ENCODE peak calls at places on chromosome 4, in five cellular contexts. One of them, this sample, is unnamed.

GRCh38 chr4:7694256-7694775 is 245.3 kb downstream of the AFAP1 start:
- DNase-seq in fibroblast of lung: no peak
- DNase-seq in HCT116: no peak
- DNase-seq in K562: no peak
- DNase-seq in GM12878: no peak
- DNase-seq in this sample: no peak

GRCh38 chr4:159390648-159391047 is 287.8 kb downstream of the RAPGEF2 start:
- DNase-seq in K562: no peak
- DNase-seq in fibroblast of lung: peak; percentile 100
- DNase-seq in HCT116: peak; percentile 63
- DNase-seq in GM12878: no peak
- DNase-seq in this sample: no peak

GRCh38 chr4:137804906-137805511 is 272.7 kb upstream of the PCDH18 start:
- DNase-seq in fibroblast of lung: no peak
- DNase-seq in GM12878: no peak
- DNase-seq in K562: no peak
- DNase-seq in HCT116: no peak
- DNase-seq in this sample: no peak

GRCh38 chr4:6987566-6987920 is 55.6 kb upstream of the TADA2B start:
- DNase-seq in K562: no peak
- DNase-seq in HCT116: no peak
- DNase-seq in fibroblast of lung: peak; percentile 38
- DNase-seq in GM12878: no peak
- DNase-seq in this sample: no peak

GRCh38 chr4:174084542-174084941 is 198.9 kb downstream of the FBXO8 start:
- DNase-seq in GM12878: no peak
- DNase-seq in K562: no peak
- DNase-seq in HCT116: no peak
- DNase-seq in fibroblast of lung: no peak
- DNase-seq in this sample: no peak

GRCh38 chr4:14827111-14827510 is 175.2 kb upstream of the CPEB2 start:
- DNase-seq in fibroblast of lung: peak; percentile 16
- DNase-seq in HCT116: no peak
- DNase-seq in GM12878: no peak
- DNase-seq in K562: no peak
- DNase-seq in this sample: no peak

GRCh38 chr4:120829113-120829831 is 93.3 kb downstream of the PRDM5 start:
- DNase-seq in GM12878: no peak
- DNase-seq in K562: no peak
- DNase-seq in fibroblast of lung: no peak
- DNase-seq in HCT116: no peak
- DNase-seq in this sample: no peak

GRCh38 chr4:165684177-165684870 is 188.7 kb upstream of the TLL1 start:
- DNase-seq in K562: no peak
- DNase-seq in HCT116: no peak
- DNase-seq in fibroblast of lung: peak; percentile 89
- DNase-seq in GM12878: no peak
- DNase-seq in this sample: no peak

GRCh38 chr4:183118585-183118984 is 19.5 kb downstream of the WWC2 start:
- DNase-seq in fibroblast of lung: peak; percentile 98
- DNase-seq in K562: no peak
- DNase-seq in HCT116: no peak
- DNase-seq in GM12878: no peak
- DNase-seq in this sample: no peak

GRCh38 chr4:41212221-41213203 is 1.8 kb downstream of the APBB2 start:
- DNase-seq in GM12878: peak; percentile 70
- DNase-seq in K562: no peak
- DNase-seq in fibroblast of lung: peak; percentile 71
- DNase-seq in HCT116: no peak
- DNase-seq in this sample: no peak

GRCh38 chr4:92334716-92335350 is 31.1 kb downstream of the GRID2 start:
- DNase-seq in GM12878: no peak
- DNase-seq in HCT116: no peak
- DNase-seq in fibroblast of lung: peak; percentile 69
- DNase-seq in K562: no peak
- DNase-seq in this sample: no peak

GRCh38 chr4:173330590-173330989 is 3.6 kb downstream of the HMGB2 start:
- DNase-seq in HCT116: no peak
- DNase-seq in fibroblast of lung: no peak
- DNase-seq in GM12878: no peak
- DNase-seq in K562: no peak
- DNase-seq in this sample: no peak

DNA sequence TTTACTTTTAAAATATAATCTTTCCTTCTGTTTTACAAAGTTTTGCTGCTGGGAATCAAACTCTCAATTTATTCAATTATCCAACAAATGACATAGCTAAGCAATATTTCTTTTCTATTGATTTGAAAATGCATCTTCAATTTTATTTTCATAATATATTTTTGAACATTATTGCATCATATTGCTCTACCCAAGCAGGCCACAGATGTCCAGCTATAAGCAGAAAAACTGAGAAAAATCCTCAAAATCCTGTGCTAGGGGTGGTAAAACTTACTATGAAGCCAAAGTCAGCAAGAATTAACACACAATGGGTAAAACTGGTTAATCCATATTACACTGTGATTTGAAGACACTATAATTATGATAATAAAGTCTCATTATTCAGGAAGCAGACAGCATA is 5.0 kb downstream of the TIFA start:
- DNase-seq in GM12878: no peak
- DNase-seq in K562: no peak
- DNase-seq in fibroblast of lung: no peak
- DNase-seq in HCT116: no peak
- DNase-seq in this sample: no peak
- H4K20me1 ChIP-seq in GM12878: peaks cover 3% of the 10 kb centered on the region
- H4K20me1 ChIP-seq in K562: peaks cover 4% of the 10 kb centered on the region
- H4K20me1 ChIP-seq in fibroblast of lung: no peaks in the 10 kb centered on the region
- H4K20me1 ChIP-seq in HCT116: no peaks in the 10 kb centered on the region
- H4K20me1 ChIP-seq in this sample: no peaks in the 10 kb centered on the region

DNA sequence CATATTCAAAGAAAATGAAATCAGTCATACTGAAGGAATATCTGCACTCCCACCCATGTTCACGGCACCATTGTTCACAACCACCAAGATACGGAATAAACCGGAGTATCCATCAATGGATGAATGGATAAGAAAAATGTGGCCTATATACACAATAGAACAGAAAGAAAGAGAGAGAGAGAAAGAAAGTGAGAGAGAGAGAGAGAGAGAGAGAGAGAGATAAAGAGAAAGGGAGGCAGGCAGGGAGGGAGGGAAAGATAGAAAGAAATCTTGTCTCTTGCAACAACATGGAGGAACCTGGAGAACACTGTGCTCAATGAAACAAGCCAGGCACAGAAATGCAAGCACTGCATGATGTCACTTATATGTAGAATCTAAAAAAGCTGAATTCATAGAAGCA is 52.4 kb downstream of the ANKRD17 start:
- DNase-seq in HCT116: no peak
- DNase-seq in GM12878: no peak
- DNase-seq in K562: no peak
- DNase-seq in fibroblast of lung: no peak
- DNase-seq in this sample: no peak
- H4K20me1 ChIP-seq in HCT116: peaks cover 45% of the 10 kb centered on the region
- H4K20me1 ChIP-seq in GM12878: no peaks in the 10 kb centered on the region
- H4K20me1 ChIP-seq in K562: no peaks in the 10 kb centered on the region
- H4K20me1 ChIP-seq in fibroblast of lung: no peaks in the 10 kb centered on the region
- H4K20me1 ChIP-seq in this sample: peaks cover 4% of the 10 kb centered on the region

GRCh38 chr4:124705393-124705792 is 7.1 kb downstream of the ANKRD50 start:
- DNase-seq in fibroblast of lung: no peak
- DNase-seq in GM12878: no peak
- DNase-seq in K562: no peak
- DNase-seq in HCT116: no peak
- DNase-seq in this sample: no peak
- H4K20me1 ChIP-seq in fibroblast of lung: no peaks in the 10 kb centered on the region
- H4K20me1 ChIP-seq in GM12878: no peaks in the 10 kb centered on the region
- H4K20me1 ChIP-seq in K562: no peaks in the 10 kb centered on the region
- H4K20me1 ChIP-seq in HCT116: no peaks in the 10 kb centered on the region
- H4K20me1 ChIP-seq in this sample: peaks cover 13% of the 10 kb centered on the region

GRCh38 chr4:4480205-4480604 is 61.6 kb downstream of the STX18 start:
- DNase-seq in HCT116: no peak
- DNase-seq in K562: no peak
- DNase-seq in fibroblast of lung: peak; percentile 16
- DNase-seq in GM12878: no peak
- DNase-seq in this sample: no peak
- H4K20me1 ChIP-seq in HCT116: no peaks in the 10 kb centered on the region
- H4K20me1 ChIP-seq in K562: peaks cover 28% of the 10 kb centered on the region
- H4K20me1 ChIP-seq in fibroblast of lung: no peaks in the 10 kb centered on the region
- H4K20me1 ChIP-seq in GM12878: no peaks in the 10 kb centered on the region
- H4K20me1 ChIP-seq in this sample: peaks cover 1% of the 10 kb centered on the region

GRCh38 chr4:139547979-139548378 is 8.0 kb downstream of the SETD7 start:
- DNase-seq in fibroblast of lung: no peak
- DNase-seq in GM12878: no peak
- DNase-seq in K562: no peak
- DNase-seq in HCT116: no peak
- DNase-seq in this sample: no peak
- H4K20me1 ChIP-seq in fibroblast of lung: peaks cover 6% of the 10 kb centered on the region
- H4K20me1 ChIP-seq in GM12878: no peaks in the 10 kb centered on the region
- H4K20me1 ChIP-seq in K562: no peaks in the 10 kb centered on the region
- H4K20me1 ChIP-seq in HCT116: peaks cover 3% of the 10 kb centered on the region
- H4K20me1 ChIP-seq in this sample: peaks cover 3% of the 10 kb centered on the region

DNA sequence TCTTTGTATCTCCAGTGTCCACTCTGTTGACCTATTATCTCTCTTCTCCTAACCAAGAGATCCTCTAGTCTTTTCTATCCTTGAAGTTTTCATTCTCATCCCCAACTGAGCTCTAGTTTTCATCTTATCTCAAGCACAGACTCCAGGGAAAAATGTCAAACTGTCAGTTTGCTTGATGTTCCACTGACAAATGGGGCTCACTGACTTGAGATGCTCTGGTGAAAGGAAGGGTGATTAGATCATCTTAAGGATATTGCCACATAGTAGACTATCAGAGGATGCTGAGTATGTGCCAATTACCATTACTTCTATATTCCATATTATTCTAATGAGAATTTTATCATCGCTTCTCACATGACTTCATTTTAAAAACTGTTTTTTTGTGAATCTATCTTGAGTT is 2008.2 kb downstream of the ARAP2 start:
- DNase-seq in K562: no peak
- DNase-seq in fibroblast of lung: no peak
- DNase-seq in GM12878: no peak
- DNase-seq in HCT116: no peak
- DNase-seq in this sample: no peak
- H4K20me1 ChIP-seq in K562: no peaks in the 10 kb centered on the region
- H4K20me1 ChIP-seq in fibroblast of lung: no peaks in the 10 kb centered on the region
- H4K20me1 ChIP-seq in GM12878: no peaks in the 10 kb centered on the region
- H4K20me1 ChIP-seq in HCT116: no peaks in the 10 kb centered on the region
- H4K20me1 ChIP-seq in this sample: no peaks in the 10 kb centered on the region

GRCh38 chr4:82893942-82894341 is 3.0 kb upstream of the SEC31A start:
- DNase-seq in K562: no peak
- DNase-seq in HCT116: no peak
- DNase-seq in fibroblast of lung: no peak
- DNase-seq in GM12878: no peak
- DNase-seq in this sample: no peak
- H4K20me1 ChIP-seq in K562: peaks cover 7% of the 10 kb centered on the region
- H4K20me1 ChIP-seq in HCT116: peaks cover 18% of the 10 kb centered on the region
- H4K20me1 ChIP-seq in fibroblast of lung: no peaks in the 10 kb centered on the region
- H4K20me1 ChIP-seq in GM12878: no peaks in the 10 kb centered on the region
- H4K20me1 ChIP-seq in this sample: peaks cover 8% of the 10 kb centered on the region

GRCh38 chr4:1743551-1743950 is 22.2 kb downstream of the TACC3 start:
- DNase-seq in K562: no peak
- DNase-seq in HCT116: no peak
- DNase-seq in fibroblast of lung: no peak
- DNase-seq in GM12878: no peak
- DNase-seq in this sample: no peak

GRCh38 chr4:1743975-1744374 is 22.7 kb downstream of the TACC3 start:
- DNase-seq in K562: no peak
- DNase-seq in fibroblast of lung: no peak
- DNase-seq in HCT116: no peak
- DNase-seq in GM12878: no peak
- DNase-seq in this sample: no peak

GRCh38 chr4:1745165-1745564 is 23.8 kb downstream of the TACC3 start:
- DNase-seq in HCT116: no peak
- DNase-seq in K562: no peak
- DNase-seq in GM12878: no peak
- DNase-seq in fibroblast of lung: no peak
- DNase-seq in this sample: no peak

GRCh38 chr4:1745697-1746096 is 24.4 kb downstream of the TACC3 start:
- DNase-seq in K562: no peak
- DNase-seq in GM12878: no peak
- DNase-seq in fibroblast of lung: no peak
- DNase-seq in HCT116: no peak
- DNase-seq in this sample: no peak

DNA sequence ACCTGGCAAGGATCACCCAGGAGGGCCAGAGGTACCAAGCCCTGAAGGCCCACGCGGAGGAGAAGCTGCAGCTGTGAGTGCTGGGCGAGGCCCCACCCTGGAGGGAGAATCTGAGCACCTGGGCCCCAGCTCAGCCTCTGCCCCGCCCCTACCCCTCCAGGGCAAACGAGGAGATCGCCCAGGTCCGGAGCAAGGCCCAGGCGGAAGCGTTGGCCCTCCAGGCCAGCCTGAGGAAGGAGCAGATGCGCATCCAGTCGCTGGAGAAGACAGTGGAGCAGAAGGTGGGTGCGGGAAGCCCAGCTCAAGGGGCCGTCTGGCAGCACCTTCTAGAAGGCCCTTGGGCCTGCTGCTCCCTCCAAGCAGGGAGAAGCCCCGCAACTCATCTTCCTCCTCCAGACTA is 23.2 kb downstream of the TACC3 start:
- DNase-seq in HCT116: no peak
- DNase-seq in GM12878: no peak
- DNase-seq in fibroblast of lung: no peak
- DNase-seq in K562: no peak
- DNase-seq in this sample: no peak
- H4K20me1 ChIP-seq in HCT116: no peaks in the 10 kb centered on the region
- H4K20me1 ChIP-seq in GM12878: no peaks in the 10 kb centered on the region
- H4K20me1 ChIP-seq in fibroblast of lung: peaks cover 2% of the 10 kb centered on the region
- H4K20me1 ChIP-seq in K562: no peaks in the 10 kb centered on the region
- H4K20me1 ChIP-seq in this sample: peaks cover 8% of the 10 kb centered on the region